ENCODE peak calls at places on chromosomes 16 and 17, in four cellular contexts. V is lower leg skin, S is choroid plexus epithelial cell, R is AG04449. G is an unnamed sample.
A peak's percentile ranks its signal among the peaks of the same experiment; 100 is the strongest.

GRCh38 chr17:62965649-62966425 is at the start of gene TANC2:
- DNase-seq in R (no peak), S (peak; percentile 86), V (peak; percentile 96), G (no peak)

GRCh38 chr17:48597775-48598631 is 4.4 kb upstream of the HOXB5 start:
- DNase-seq in V (peak; percentile 94), S (no peak), R (no peak), G (no peak)

GRCh38 chr17:65629234-65629690 is 67.8 kb upstream of the AXIN2 start:
- DNase-seq in V (peak; percentile 70), R (no peak), S (peak; percentile 5), G (no peak)

GRCh38 chr17:11701906-11702305 is 103.6 kb downstream of the DNAH9 start:
- DNase-seq in R (no peak), S (no peak), V (no peak), G (no peak)

GRCh38 chr17:44960654-44961053 is 7.4 kb downstream of the C1QL1 start:
- DNase-seq in V (no peak), R (no peak), S (no peak), G (no peak)

GRCh38 chr16:84156342-84156784 is 11.3 kb downstream of the DNAAF1 start:
- DNase-seq in S (no peak), V (peak; percentile 60), R (no peak), G (peak; percentile 53)

GRCh38 chr16:79980650-79981521 is 380.3 kb upstream of the MAF start:
- DNase-seq in R (no peak), V (no peak), S (no peak), G (no peak)

GRCh38 chr16:27199235-27199586 is 4.1 kb upstream of the KDM8 start:
- DNase-seq in V (no peak), R (no peak), S (no peak), G (no peak)

GRCh38 chr16:24116989-24117388 is 139.1 kb upstream of the CACNG3 start:
- DNase-seq in R (no peak), V (no peak), S (no peak), G (no peak)

GRCh38 chr16:56990407-56991286 is 1.3 kb downstream of the NLRC5 start:
- DNase-seq in V (peak; percentile 56), S (no peak), R (no peak), G (no peak)

GRCh38 chr17:10156579-10157488 is 41.6 kb downstream of the GAS7 start:
- DNase-seq in R (no peak), V (peak; percentile 93), S (no peak), G (no peak)

GRCh38 chr17:74953129-74953687 is 17.5 kb downstream of the OTOP3 start:
- DNase-seq in R (no peak), S (no peak), V (no peak), G (no peak)

GRCh38 chr17:2435181-2435741 is 34.4 kb upstream of the MNT start:
- DNase-seq in R (no peak), V (peak; percentile 56), S (peak; percentile 38), G (no peak)

GRCh38 chr17:41418116-41418860 is 6.1 kb downstream of the KRT37 start:
- DNase-seq in V (no peak), R (no peak), S (no peak), G (no peak)

GRCh38 chr16:6576646-6577045 is 756.0 kb upstream of the RBFOX1 start:
- DNase-seq in R (no peak), S (no peak), V (no peak), G (no peak)

GRCh38 chr17:77465358-77466041 is 324.7 kb downstream of the SEC14L1 start:
- DNase-seq in V (no peak), S (peak; percentile 74), R (no peak), G (no peak)

GRCh38 chr17:44628234-44629188 is 27.8 kb upstream of the MEIOC start:
- DNase-seq in V (no peak), R (no peak), S (no peak), G (peak; percentile 45)

GRCh38 chr17:7035591-7036368 is at the start of gene SLC16A13:
- DNase-seq in S (peak; percentile 97), V (peak; percentile 99), R (peak; percentile 66), G (no peak)

GRCh38 chr17:68531252-68531651 is 19.0 kb downstream of the PRKAR1A start:
- DNase-seq in S (no peak), R (no peak), V (no peak), G (no peak)

GRCh38 chr16:694187-694862 is 4.1 kb upstream of the WDR24 start:
- DNase-seq in V (no peak), S (no peak), R (no peak), G (no peak)

GRCh38 chr16:62404857-62405611 is 368.8 kb upstream of the CDH8 start:
- DNase-seq in R (no peak), S (no peak), V (no peak), G (no peak)

GRCh38 chr16:79451196-79451816 is 149.2 kb downstream of the MAF start:
- DNase-seq in S (no peak), R (no peak), V (no peak), G (no peak)

GRCh38 chr16:61829631-61830030 is 206.6 kb downstream of the CDH8 start:
- DNase-seq in V (no peak), S (no peak), R (no peak), G (no peak)

GRCh38 chr16:53717577-53717976 is 13.6 kb downstream of the FTO start:
- DNase-seq in S (no peak), V (no peak), R (no peak), G (no peak)

GRCh38 chr16:86680137-86680536 is 101.8 kb downstream of the FOXL1 start:
- DNase-seq in R (peak; percentile 86), V (peak; percentile 52), S (peak; percentile 59), G (no peak)

GRCh38 chr17:1999557-2000251 is 25.4 kb downstream of the RTN4RL1 start:
- DNase-seq in S (peak; percentile 39), R (no peak), V (no peak), G (no peak)

GRCh38 chr16:27424772-27425498 is 23.0 kb downstream of the IL21R start:
- DNase-seq in V (peak; percentile 58), R (no peak), S (no peak), G (no peak)

GRCh38 chr17:72766761-72767356 is 325.6 kb downstream of the SLC39A11 start:
- DNase-seq in S (no peak), R (no peak), V (no peak), G (no peak)

GRCh38 chr17:31488264-31488981 is 96.9 kb downstream of the RAB11FIP4 start:
- DNase-seq in S (no peak), R (no peak), V (no peak), G (no peak)

GRCh38 chr17:68906638-68907037 is 48.6 kb downstream of the ABCA8 start:
- DNase-seq in R (no peak), S (peak; percentile 68), V (no peak), G (no peak)

GRCh38 chr16:71412270-71413160 is 29.3 kb downstream of the TLE7 start:
- DNase-seq in S (peak; percentile 78), V (peak; percentile 90), R (no peak), G (peak; percentile 29)
- TF ChIP-seq CTCF in S (peak; percentile 88), V (peak; percentile 21), R (peak; percentile 81), G (peak; percentile 81)

GRCh38 chr16:19521471-19522368 is at the start of gene GDE1:
- DNase-seq in R (no peak), V (peak; percentile 99), S (peak; percentile 90), G (no peak)
- H3K4me3 ChIP-seq in R (peak within 1 kb of the TSS; percentile 95), V (peak within 1 kb of the TSS; percentile 67), S (peak within 1 kb of the TSS; percentile 76), G (peak within 1 kb of the TSS; percentile 71)

DNA sequence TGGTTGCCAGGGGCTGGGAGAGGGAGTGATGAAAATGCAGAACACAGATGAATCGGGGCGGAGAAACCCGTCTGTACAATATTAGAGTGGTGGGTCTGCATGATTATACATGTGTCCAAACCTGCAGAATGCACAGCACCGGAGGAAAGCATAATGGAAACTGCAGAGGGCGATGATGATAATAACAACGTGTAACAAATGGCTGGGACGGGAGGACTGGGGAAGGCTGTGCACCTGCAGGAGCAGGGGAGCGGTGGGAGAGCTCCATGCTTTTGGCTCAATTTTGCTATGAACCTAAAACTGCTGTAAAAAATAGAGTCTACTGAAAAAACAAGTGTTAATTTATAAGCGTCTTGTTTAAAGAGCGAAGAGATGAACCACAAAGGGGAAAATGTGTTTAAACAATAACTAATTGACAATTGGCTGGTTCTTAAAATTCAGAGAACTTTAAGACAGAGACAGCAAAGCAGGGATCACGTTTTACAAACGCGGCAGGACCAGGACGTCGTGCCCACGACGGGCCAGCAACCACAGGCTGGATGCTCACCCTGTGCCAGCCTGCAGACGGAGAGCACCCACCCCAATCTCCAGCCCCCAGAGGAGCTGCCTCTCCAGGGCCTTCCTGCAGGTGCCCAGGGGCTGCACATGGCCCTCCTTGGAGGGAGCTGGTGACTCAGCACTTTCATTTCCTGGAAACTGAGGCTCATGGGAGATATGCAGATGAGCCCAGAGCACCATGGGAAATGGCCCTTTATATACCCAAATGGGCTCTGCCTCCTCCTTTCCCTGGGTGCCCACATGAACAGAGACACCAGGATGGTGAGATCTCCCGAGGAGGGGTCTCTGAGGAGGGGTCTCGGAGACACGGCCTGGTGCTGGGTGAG is at the start of gene TEX19:
- DNase-seq in S (no peak), R (no peak), V (no peak), G (no peak)
- TF ChIP-seq CTCF in S (peak; percentile 2), R (no peak), V (no peak), G (peak; percentile 14)

GRCh38 chr16:2235234-2235651 is 1.0 kb upstream of the DNASE1L2 start:
- DNase-seq in S (no peak), V (no peak), R (no peak), G (no peak)

GRCh38 chr16:2237552-2238395 is 1.5 kb downstream of the DNASE1L2 start:
- DNase-seq in R (no peak), S (no peak), V (no peak), G (no peak)

GRCh38 chr16:2235695-2236361 is 416 bp upstream of the DNASE1L2 start:
- DNase-seq in V (no peak), S (no peak), R (no peak), G (no peak)

GRCh38 chr16:2237076-2237551 is 870 bp downstream of the DNASE1L2 start:
- DNase-seq in S (no peak), V (no peak), R (no peak), G (no peak)

DNA sequence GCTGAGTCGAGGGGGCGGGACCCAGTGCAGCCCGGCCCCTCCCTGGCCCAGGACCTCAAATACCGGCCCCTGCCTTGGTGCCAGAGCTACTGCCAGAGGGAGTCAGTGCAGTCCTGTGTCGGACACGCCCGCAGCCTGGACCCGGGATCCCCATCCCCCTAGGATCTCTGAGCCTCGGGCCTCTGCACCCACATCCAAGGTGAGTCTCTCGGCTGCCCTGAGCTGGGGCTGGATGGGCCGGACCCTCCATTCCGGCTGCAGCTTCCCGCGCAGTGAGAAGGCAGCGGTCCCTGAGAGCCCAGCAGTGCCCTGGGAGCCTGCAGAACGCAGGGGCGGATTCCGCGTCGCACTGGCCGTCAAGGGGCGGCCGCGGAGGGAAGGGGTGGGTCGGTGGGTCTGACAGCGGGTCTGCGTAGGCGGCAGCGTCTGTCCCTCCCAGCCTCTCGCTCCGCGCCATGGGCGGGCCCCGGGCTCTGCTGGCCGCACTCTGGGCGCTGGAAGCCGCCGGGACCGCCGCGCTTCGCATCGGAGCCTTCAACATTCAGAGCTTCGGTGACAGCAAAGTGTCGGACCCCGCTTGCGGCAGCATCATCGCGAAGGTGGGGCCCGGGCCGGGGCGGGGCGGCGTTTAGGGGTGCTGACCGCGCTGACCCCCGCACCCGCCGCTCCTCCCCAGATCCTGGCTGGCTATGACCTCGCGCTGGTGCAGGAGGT is at the start of gene DNASE1L2:
- DNase-seq in S (peak; percentile 28), R (no peak), V (no peak), G (no peak)
- H3K4me3 ChIP-seq in S (peak within 1 kb of the TSS; percentile 26), R (peak within 1 kb of the TSS; percentile 12), V (no peak within 1 kb of the TSS), G (no peak within 1 kb of the TSS)